ENCODE peak calls at places on chromosome 20, in four cellular contexts. R is foreskin fibroblast; W is endothelial cell of umbilical vein; I is CD8-positive, alpha-beta T cell. G is an unnamed sample.

GRCh38 chr20:21174425-21175239 is 48.8 kb downstream of the KIZ start:
- DNase-seq in I (no peak), R (no peak), W (no peak), G (no peak)

GRCh38 chr20:723756-724155 is 44.5 kb downstream of the SLC52A3 start:
- DNase-seq in W (no peak), I (no peak), R (no peak), G (no peak)

GRCh38 chr20:49580818-49581174 is 12.9 kb upstream of the PTGIS start:
- DNase-seq in R (no peak), W (no peak), I (no peak), G (no peak)

GRCh38 chr20:44805335-44805734 is 5.0 kb downstream of the RIMS4 start:
- DNase-seq in W (no peak), I (no peak), R (no peak), G (no peak)

GRCh38 chr20:36018208-36018988 is 50.0 kb downstream of the CNBD2 start:
- DNase-seq in I (no peak), W (peak), R (no peak), G (no peak)

GRCh38 chr20:51562334-51563140 is 20.0 kb upstream of the NFATC2 start:
- DNase-seq in W (peak), I (peak), R (peak), G (peak)

GRCh38 chr20:32497589-32498224 is 87.4 kb downstream of the NOL4L start:
- DNase-seq in I (no peak), W (peak), R (no peak), G (no peak)

GRCh38 chr20:9409981-9410380 is 104.4 kb upstream of the LAMP5 start:
- DNase-seq in I (no peak), R (peak), W (no peak), G (no peak)

GRCh38 chr20:327946-328563 is 2.7 kb downstream of the SOX12 start:
- DNase-seq in R (no peak), W (peak), I (no peak), G (no peak)

GRCh38 chr20:22460231-22460630 is 124.1 kb downstream of the FOXA2 start:
- DNase-seq in I (no peak), W (no peak), R (no peak), G (no peak)

GRCh38 chr20:8670207-8670899 is 398.5 kb upstream of the PLCB4 start:
- DNase-seq in R (no peak), W (no peak), I (no peak), G (no peak)

GRCh38 chr20:53283011-53283410 is 310.6 kb downstream of the ZNF217 start:
- DNase-seq in R (no peak), W (no peak), I (no peak), G (no peak)

GRCh38 chr20:20373046-20373706 is 5.3 kb downstream of the INSM1 start:
- DNase-seq in I (no peak), R (peak), W (no peak), G (peak)

GRCh38 chr20:3410464-3410863 is 3.0 kb upstream of the DNAAF9 start:
- DNase-seq in R (no peak), I (no peak), W (no peak), G (no peak)

GRCh38 chr20:3406481-3407425 is 716 bp downstream of the DNAAF9 start:
- DNase-seq in W (peak), R (peak), I (peak), G (no peak)

GRCh38 chr20:3407426-3408250 is at the start of gene DNAAF9:
- DNase-seq in R (peak), W (peak), I (peak), G (peak)

GRCh38 chr20:3408251-3408637 is 775 bp upstream of the DNAAF9 start:
- DNase-seq in I (no peak), W (no peak), R (no peak), G (no peak)

GRCh38 chr20:3409417-3409816 is 1.9 kb upstream of the DNAAF9 start:
- DNase-seq in W (no peak), I (no peak), R (no peak), G (no peak)
- H3K4me3 ChIP-seq in W (no peak), I (no peak), R (no peak), G (no peak)

DNA sequence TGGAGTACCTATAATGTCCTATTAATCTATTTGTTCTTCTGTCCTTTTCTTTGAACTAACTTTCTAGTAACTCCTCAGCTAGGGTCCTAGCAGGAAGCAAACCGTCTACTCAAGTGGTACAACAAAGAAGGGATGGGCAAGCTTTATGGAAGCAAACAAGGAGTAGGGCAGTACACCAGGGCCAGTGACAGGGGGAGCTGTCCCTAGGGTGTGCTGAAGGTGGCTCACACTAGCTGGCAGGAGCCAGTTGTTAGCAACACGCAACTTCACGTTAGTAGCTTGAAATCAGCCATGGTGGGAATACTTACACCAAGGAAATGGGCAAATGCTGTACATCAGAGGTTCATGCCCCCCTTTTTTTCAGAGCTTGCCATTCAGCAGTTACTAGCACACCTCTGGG is 74.0 kb upstream of the EYA2 start:
- DNase-seq in R (no peak), I (no peak), W (no peak), G (no peak)
- TF ChIP-seq CTCF in R (peak), I (no peak), W (no peak), G (peak)

GRCh38 chr20:23585449-23585807 is 17.1 kb upstream of the CST9L start:
- DNase-seq in R (no peak), I (no peak), W (no peak), G (no peak)

GRCh38 chr20:23587631-23588030 is 18.1 kb downstream of the CST9 start:
- DNase-seq in W (no peak), I (no peak), R (no peak), G (no peak)

GRCh38 chr20:23586735-23587525 is 18.6 kb upstream of the CST9L start:
- DNase-seq in I (no peak), R (no peak), W (no peak), G (no peak)

GRCh38 chr20:23585808-23586734 is 17.8 kb upstream of the CST9L start:
- DNase-seq in R (no peak), W (no peak), I (no peak), G (no peak)

DNA sequence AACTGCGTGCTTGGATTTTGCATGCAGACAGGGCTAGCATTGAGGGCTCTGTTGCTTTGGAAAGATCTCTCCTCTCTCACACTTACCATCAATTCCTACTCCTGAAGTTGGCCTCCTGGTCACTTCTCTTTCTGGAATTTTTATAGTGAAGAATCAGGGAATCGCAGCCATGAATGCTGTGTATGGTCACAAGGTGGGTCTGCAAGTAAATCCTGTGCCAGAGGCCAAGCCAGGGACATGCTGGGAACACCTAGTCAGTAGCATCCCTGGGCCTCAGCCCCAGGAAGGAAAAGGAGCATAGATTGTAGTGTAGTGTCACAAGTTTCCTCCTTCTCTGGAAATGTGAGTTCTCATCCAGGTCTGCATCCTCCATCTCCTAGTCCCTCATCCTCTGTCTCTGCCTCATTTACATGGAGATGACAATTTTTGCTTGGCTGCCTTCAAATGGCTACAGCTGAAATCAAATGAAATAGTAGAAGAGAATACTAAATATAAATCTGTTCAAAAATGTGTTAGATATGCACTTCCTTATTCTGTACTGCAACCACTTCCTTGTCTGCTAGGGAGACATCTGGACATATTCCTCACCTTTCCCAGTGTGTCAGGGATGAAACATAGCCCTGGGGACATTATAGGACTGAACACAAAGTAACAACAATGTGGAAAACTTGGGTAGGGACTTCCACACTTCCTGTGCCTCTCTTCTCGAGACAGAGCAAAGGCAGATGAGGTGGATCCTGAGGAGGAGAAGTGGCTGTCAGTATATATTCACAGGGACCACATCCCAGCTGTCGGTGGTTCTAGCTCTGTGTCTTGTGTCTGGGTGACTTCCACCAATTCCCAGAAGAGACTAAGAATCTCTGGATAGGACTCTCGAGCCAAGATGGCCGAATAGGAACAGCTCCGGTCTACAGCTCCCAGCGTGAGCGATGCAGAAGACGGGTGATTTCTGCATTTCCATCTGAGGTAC is 17.0 kb downstream of the CST9 start:
- DNase-seq in I (no peak), W (no peak), R (no peak), G (no peak)
- H3K4me3 ChIP-seq in I (no peak), W (no peak), R (no peak), G (no peak)

GRCh38 chr20:7458459-7458858 is 481.8 kb downstream of the HAO1 start:
- DNase-seq in I (no peak), W (no peak), R (no peak), G (no peak)

GRCh38 chr20:7459123-7459522 is 481.1 kb downstream of the HAO1 start:
- DNase-seq in R (peak), W (peak), I (no peak), G (no peak)

GRCh38 chr20:7463290-7463689 is 477.0 kb downstream of the HAO1 start:
- DNase-seq in W (peak), R (no peak), I (no peak), G (no peak)
- TF ChIP-seq CTCF in W (no peak), R (no peak), I (no peak), G (no peak)

DNA sequence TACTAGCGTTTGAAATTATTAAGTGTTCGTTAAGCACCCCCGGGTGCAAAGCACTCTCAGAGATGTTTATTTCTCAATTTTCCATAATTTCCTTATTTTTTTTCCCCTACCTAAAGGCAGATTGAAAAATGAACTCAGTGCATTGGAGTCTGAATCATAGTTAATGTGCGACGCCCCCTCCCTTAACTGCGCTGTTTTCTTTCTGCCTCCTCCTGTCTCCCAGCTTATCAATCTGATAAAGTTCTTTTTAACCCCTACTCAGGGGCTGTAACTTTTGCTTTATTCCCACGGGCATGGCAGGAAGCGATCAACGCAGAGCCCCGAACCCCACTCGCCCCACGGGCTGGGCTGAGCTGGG is 58.2 kb downstream of the ZNF831 start:
- DNase-seq in I (no peak), R (no peak), W (peak), G (no peak)
- H3K4me3 ChIP-seq in I (peak), R (peak), W (peak), G (peak)

GRCh38 chr20:17969884-17970409 is 1.1 kb downstream of the MGME1 start:
- DNase-seq in I (peak), R (peak), W (peak), G (no peak)
- TF ChIP-seq CTCF in I (no peak), R (no peak), W (no peak), G (no peak)

GRCh38 chr20:15986690-15987089 is 586.6 kb downstream of the KIF16B start:
- DNase-seq in W (no peak), R (no peak), I (no peak), G (no peak)
- H3K4me3 ChIP-seq in W (no peak), R (no peak), I (no peak), G (no peak)

G was measured in HFF-Myc.